ENCODE peak calls at places on chromosomes 11 and 22, in ten cellular contexts. One of them, this sample, is unnamed.
A peak's percentile ranks its signal among the peaks of the same experiment; 100 is the strongest.

GRCh38 chr11:66317322-66317765 is 500 bp upstream of the CD248 start:
- DNase-seq in stimulated activated effector memory CD8-positive, alpha-beta T cell treated with anti-CD3 and anti-CD28 coated beads, Interleukin-12 subunit alpha, Interleukin-12 subunit beta, amount 100 ng/mL, for 72 hours: peak; percentile 66
- DNase-seq in stimulated activated naive CD4-positive, alpha-beta T cell: peak; percentile 65
- DNase-seq in T-helper 9 cell: no peak
- DNase-seq in spleen: peak; percentile 87
- DNase-seq in foreskin fibroblast: peak; percentile 90
- DNase-seq in AG08396: peak; percentile 72
- DNase-seq in activated CD4-positive, alpha-beta T cell treated with anti-CD3 and anti-CD28 coated beads, Interleukin-2, amount 10 ng/mL, durations not matched to agents 7 days and 5 days: peak; percentile 44
- DNase-seq in NCI-H748 treated with DMSO at 0.1 percent for 48 hours: no peak
- DNase-seq in GM10248: no peak
- DNase-seq in this sample: no peak

GRCh38 chr11:128632151-128632791 is 44.9 kb upstream of the ETS1 start:
- DNase-seq in NCI-H748 treated with DMSO at 0.1 percent for 48 hours: peak; percentile 19
- DNase-seq in stimulated activated effector memory CD8-positive, alpha-beta T cell treated with anti-CD3 and anti-CD28 coated beads, Interleukin-12 subunit alpha, Interleukin-12 subunit beta, amount 100 ng/mL, for 72 hours: no peak
- DNase-seq in activated CD4-positive, alpha-beta T cell treated with anti-CD3 and anti-CD28 coated beads, Interleukin-2, amount 10 ng/mL, durations not matched to agents 7 days and 5 days: peak; percentile 67
- DNase-seq in foreskin fibroblast: peak; percentile 74
- DNase-seq in stimulated activated naive CD4-positive, alpha-beta T cell: peak; percentile 26
- DNase-seq in spleen: peak; percentile 72
- DNase-seq in T-helper 9 cell: no peak
- DNase-seq in GM10248: peak; percentile 63
- DNase-seq in AG08396: peak; percentile 60
- DNase-seq in this sample: peak; percentile 28

GRCh38 chr11:119805663-119806062 is 76.7 kb upstream of the NECTIN1 start:
- DNase-seq in stimulated activated naive CD4-positive, alpha-beta T cell: no peak
- DNase-seq in activated CD4-positive, alpha-beta T cell treated with anti-CD3 and anti-CD28 coated beads, Interleukin-2, amount 10 ng/mL, durations not matched to agents 7 days and 5 days: no peak
- DNase-seq in GM10248: no peak
- DNase-seq in NCI-H748 treated with DMSO at 0.1 percent for 48 hours: no peak
- DNase-seq in spleen: peak; percentile 55
- DNase-seq in foreskin fibroblast: no peak
- DNase-seq in AG08396: no peak
- DNase-seq in stimulated activated effector memory CD8-positive, alpha-beta T cell treated with anti-CD3 and anti-CD28 coated beads, Interleukin-12 subunit alpha, Interleukin-12 subunit beta, amount 100 ng/mL, for 72 hours: no peak
- DNase-seq in T-helper 9 cell: no peak
- DNase-seq in this sample: no peak

GRCh38 chr22:50146440-50147228 is 23.9 kb upstream of the PANX2 start:
- DNase-seq in activated CD4-positive, alpha-beta T cell treated with anti-CD3 and anti-CD28 coated beads, Interleukin-2, amount 10 ng/mL, durations not matched to agents 7 days and 5 days: no peak
- DNase-seq in foreskin fibroblast: peak; percentile 85
- DNase-seq in T-helper 9 cell: no peak
- DNase-seq in stimulated activated effector memory CD8-positive, alpha-beta T cell treated with anti-CD3 and anti-CD28 coated beads, Interleukin-12 subunit alpha, Interleukin-12 subunit beta, amount 100 ng/mL, for 72 hours: no peak
- DNase-seq in GM10248: peak; percentile 61
- DNase-seq in NCI-H748 treated with DMSO at 0.1 percent for 48 hours: no peak
- DNase-seq in stimulated activated naive CD4-positive, alpha-beta T cell: no peak
- DNase-seq in AG08396: peak; percentile 78
- DNase-seq in spleen: no peak
- DNase-seq in this sample: no peak

GRCh38 chr11:130861902-130862552 is 54.3 kb downstream of the SNX19 start:
- DNase-seq in NCI-H748 treated with DMSO at 0.1 percent for 48 hours: peak; percentile 73
- DNase-seq in AG08396: peak; percentile 82
- DNase-seq in stimulated activated naive CD4-positive, alpha-beta T cell: peak; percentile 81
- DNase-seq in GM10248: peak; percentile 82
- DNase-seq in stimulated activated effector memory CD8-positive, alpha-beta T cell treated with anti-CD3 and anti-CD28 coated beads, Interleukin-12 subunit alpha, Interleukin-12 subunit beta, amount 100 ng/mL, for 72 hours: peak; percentile 92
- DNase-seq in activated CD4-positive, alpha-beta T cell treated with anti-CD3 and anti-CD28 coated beads, Interleukin-2, amount 10 ng/mL, durations not matched to agents 7 days and 5 days: peak; percentile 92
- DNase-seq in foreskin fibroblast: peak; percentile 96
- DNase-seq in spleen: peak; percentile 97
- DNase-seq in T-helper 9 cell: peak; percentile 83
- DNase-seq in this sample: peak; percentile 73

GRCh38 chr11:30059172-30059815 is 42.5 kb upstream of the KCNA4 start:
- DNase-seq in stimulated activated effector memory CD8-positive, alpha-beta T cell treated with anti-CD3 and anti-CD28 coated beads, Interleukin-12 subunit alpha, Interleukin-12 subunit beta, amount 100 ng/mL, for 72 hours: no peak
- DNase-seq in foreskin fibroblast: no peak
- DNase-seq in stimulated activated naive CD4-positive, alpha-beta T cell: no peak
- DNase-seq in T-helper 9 cell: no peak
- DNase-seq in NCI-H748 treated with DMSO at 0.1 percent for 48 hours: no peak
- DNase-seq in GM10248: no peak
- DNase-seq in spleen: no peak
- DNase-seq in AG08396: no peak
- DNase-seq in activated CD4-positive, alpha-beta T cell treated with anti-CD3 and anti-CD28 coated beads, Interleukin-2, amount 10 ng/mL, durations not matched to agents 7 days and 5 days: no peak
- DNase-seq in this sample: no peak

GRCh38 chr11:119206512-119207299 is 567 bp downstream of the CBL start:
- DNase-seq in GM10248: peak; percentile 76
- DNase-seq in AG08396: peak; percentile 45
- DNase-seq in stimulated activated naive CD4-positive, alpha-beta T cell: peak; percentile 54
- DNase-seq in stimulated activated effector memory CD8-positive, alpha-beta T cell treated with anti-CD3 and anti-CD28 coated beads, Interleukin-12 subunit alpha, Interleukin-12 subunit beta, amount 100 ng/mL, for 72 hours: peak; percentile 84
- DNase-seq in spleen: peak; percentile 93
- DNase-seq in activated CD4-positive, alpha-beta T cell treated with anti-CD3 and anti-CD28 coated beads, Interleukin-2, amount 10 ng/mL, durations not matched to agents 7 days and 5 days: peak; percentile 60
- DNase-seq in NCI-H748 treated with DMSO at 0.1 percent for 48 hours: no peak
- DNase-seq in foreskin fibroblast: peak; percentile 52
- DNase-seq in T-helper 9 cell: peak; percentile 44
- DNase-seq in this sample: no peak

GRCh38 chr11:63937713-63938480 is 905 bp upstream of the NAA40 start:
- DNase-seq in GM10248: no peak
- DNase-seq in activated CD4-positive, alpha-beta T cell treated with anti-CD3 and anti-CD28 coated beads, Interleukin-2, amount 10 ng/mL, durations not matched to agents 7 days and 5 days: no peak
- DNase-seq in spleen: peak; percentile 84
- DNase-seq in stimulated activated effector memory CD8-positive, alpha-beta T cell treated with anti-CD3 and anti-CD28 coated beads, Interleukin-12 subunit alpha, Interleukin-12 subunit beta, amount 100 ng/mL, for 72 hours: no peak
- DNase-seq in foreskin fibroblast: no peak
- DNase-seq in T-helper 9 cell: no peak
- DNase-seq in stimulated activated naive CD4-positive, alpha-beta T cell: peak; percentile 12
- DNase-seq in NCI-H748 treated with DMSO at 0.1 percent for 48 hours: peak; percentile 27
- DNase-seq in AG08396: no peak
- DNase-seq in this sample: no peak

GRCh38 chr22:17921871-17922821 is 102.2 kb downstream of the MICAL3 start:
- DNase-seq in T-helper 9 cell: no peak
- DNase-seq in NCI-H748 treated with DMSO at 0.1 percent for 48 hours: no peak
- DNase-seq in spleen: no peak
- DNase-seq in activated CD4-positive, alpha-beta T cell treated with anti-CD3 and anti-CD28 coated beads, Interleukin-2, amount 10 ng/mL, durations not matched to agents 7 days and 5 days: no peak
- DNase-seq in stimulated activated effector memory CD8-positive, alpha-beta T cell treated with anti-CD3 and anti-CD28 coated beads, Interleukin-12 subunit alpha, Interleukin-12 subunit beta, amount 100 ng/mL, for 72 hours: no peak
- DNase-seq in AG08396: no peak
- DNase-seq in GM10248: no peak
- DNase-seq in foreskin fibroblast: no peak
- DNase-seq in stimulated activated naive CD4-positive, alpha-beta T cell: no peak
- DNase-seq in this sample: no peak

GRCh38 chr11:26072612-26073011 is 259.3 kb upstream of the ANO3 start:
- DNase-seq in activated CD4-positive, alpha-beta T cell treated with anti-CD3 and anti-CD28 coated beads, Interleukin-2, amount 10 ng/mL, durations not matched to agents 7 days and 5 days: no peak
- DNase-seq in T-helper 9 cell: no peak
- DNase-seq in spleen: no peak
- DNase-seq in foreskin fibroblast: no peak
- DNase-seq in NCI-H748 treated with DMSO at 0.1 percent for 48 hours: no peak
- DNase-seq in stimulated activated naive CD4-positive, alpha-beta T cell: no peak
- DNase-seq in AG08396: no peak
- DNase-seq in GM10248: no peak
- DNase-seq in stimulated activated effector memory CD8-positive, alpha-beta T cell treated with anti-CD3 and anti-CD28 coated beads, Interleukin-12 subunit alpha, Interleukin-12 subunit beta, amount 100 ng/mL, for 72 hours: no peak
- DNase-seq in this sample: no peak

GRCh38 chr11:34433899-34434298 is 4.8 kb upstream of the CAT start:
- DNase-seq in stimulated activated effector memory CD8-positive, alpha-beta T cell treated with anti-CD3 and anti-CD28 coated beads, Interleukin-12 subunit alpha, Interleukin-12 subunit beta, amount 100 ng/mL, for 72 hours: no peak
- DNase-seq in GM10248: no peak
- DNase-seq in spleen: no peak
- DNase-seq in AG08396: no peak
- DNase-seq in NCI-H748 treated with DMSO at 0.1 percent for 48 hours: no peak
- DNase-seq in T-helper 9 cell: no peak
- DNase-seq in stimulated activated naive CD4-positive, alpha-beta T cell: no peak
- DNase-seq in activated CD4-positive, alpha-beta T cell treated with anti-CD3 and anti-CD28 coated beads, Interleukin-2, amount 10 ng/mL, durations not matched to agents 7 days and 5 days: no peak
- DNase-seq in foreskin fibroblast: no peak
- DNase-seq in this sample: no peak

GRCh38 chr11:129881570-129882170 is 13.7 kb downstream of the NFRKB start:
- DNase-seq in T-helper 9 cell: peak; percentile 15
- DNase-seq in spleen: no peak
- DNase-seq in activated CD4-positive, alpha-beta T cell treated with anti-CD3 and anti-CD28 coated beads, Interleukin-2, amount 10 ng/mL, durations not matched to agents 7 days and 5 days: peak; percentile 59
- DNase-seq in GM10248: peak; percentile 31
- DNase-seq in AG08396: peak; percentile 69
- DNase-seq in NCI-H748 treated with DMSO at 0.1 percent for 48 hours: no peak
- DNase-seq in foreskin fibroblast: peak; percentile 68
- DNase-seq in stimulated activated effector memory CD8-positive, alpha-beta T cell treated with anti-CD3 and anti-CD28 coated beads, Interleukin-12 subunit alpha, Interleukin-12 subunit beta, amount 100 ng/mL, for 72 hours: peak; percentile 52
- DNase-seq in stimulated activated naive CD4-positive, alpha-beta T cell: peak; percentile 15
- DNase-seq in this sample: no peak

GRCh38 chr11:95994340-95994728 is 70.4 kb upstream of the MTMR2 start:
- DNase-seq in stimulated activated effector memory CD8-positive, alpha-beta T cell treated with anti-CD3 and anti-CD28 coated beads, Interleukin-12 subunit alpha, Interleukin-12 subunit beta, amount 100 ng/mL, for 72 hours: no peak
- DNase-seq in GM10248: no peak
- DNase-seq in T-helper 9 cell: no peak
- DNase-seq in foreskin fibroblast: no peak
- DNase-seq in AG08396: no peak
- DNase-seq in activated CD4-positive, alpha-beta T cell treated with anti-CD3 and anti-CD28 coated beads, Interleukin-2, amount 10 ng/mL, durations not matched to agents 7 days and 5 days: no peak
- DNase-seq in stimulated activated naive CD4-positive, alpha-beta T cell: no peak
- DNase-seq in NCI-H748 treated with DMSO at 0.1 percent for 48 hours: no peak
- DNase-seq in spleen: no peak
- DNase-seq in this sample: no peak

GRCh38 chr22:22810018-22810427 is 77.6 kb upstream of the IGLL5 start:
- DNase-seq in GM10248: peak; percentile 53
- DNase-seq in foreskin fibroblast: peak; percentile 68
- DNase-seq in stimulated activated effector memory CD8-positive, alpha-beta T cell treated with anti-CD3 and anti-CD28 coated beads, Interleukin-12 subunit alpha, Interleukin-12 subunit beta, amount 100 ng/mL, for 72 hours: peak; percentile 71
- DNase-seq in activated CD4-positive, alpha-beta T cell treated with anti-CD3 and anti-CD28 coated beads, Interleukin-2, amount 10 ng/mL, durations not matched to agents 7 days and 5 days: no peak
- DNase-seq in AG08396: peak; percentile 39
- DNase-seq in NCI-H748 treated with DMSO at 0.1 percent for 48 hours: no peak
- DNase-seq in spleen: peak; percentile 93
- DNase-seq in stimulated activated naive CD4-positive, alpha-beta T cell: peak; percentile 72
- DNase-seq in T-helper 9 cell: peak; percentile 80
- DNase-seq in this sample: no peak

GRCh38 chr11:88297320-88298263 is 39.9 kb downstream of the CTSC start:
- DNase-seq in T-helper 9 cell: no peak
- DNase-seq in foreskin fibroblast: no peak
- DNase-seq in GM10248: no peak
- DNase-seq in activated CD4-positive, alpha-beta T cell treated with anti-CD3 and anti-CD28 coated beads, Interleukin-2, amount 10 ng/mL, durations not matched to agents 7 days and 5 days: no peak
- DNase-seq in stimulated activated naive CD4-positive, alpha-beta T cell: no peak
- DNase-seq in stimulated activated effector memory CD8-positive, alpha-beta T cell treated with anti-CD3 and anti-CD28 coated beads, Interleukin-12 subunit alpha, Interleukin-12 subunit beta, amount 100 ng/mL, for 72 hours: no peak
- DNase-seq in AG08396: no peak
- DNase-seq in NCI-H748 treated with DMSO at 0.1 percent for 48 hours: peak; percentile 1
- DNase-seq in spleen: no peak
- DNase-seq in this sample: no peak

GRCh38 chr22:30596886-30597285 is 5.2 kb upstream of the PES1 start:
- DNase-seq in spleen: no peak
- DNase-seq in NCI-H748 treated with DMSO at 0.1 percent for 48 hours: no peak
- DNase-seq in stimulated activated naive CD4-positive, alpha-beta T cell: no peak
- DNase-seq in activated CD4-positive, alpha-beta T cell treated with anti-CD3 and anti-CD28 coated beads, Interleukin-2, amount 10 ng/mL, durations not matched to agents 7 days and 5 days: no peak
- DNase-seq in T-helper 9 cell: no peak
- DNase-seq in GM10248: no peak
- DNase-seq in stimulated activated effector memory CD8-positive, alpha-beta T cell treated with anti-CD3 and anti-CD28 coated beads, Interleukin-12 subunit alpha, Interleukin-12 subunit beta, amount 100 ng/mL, for 72 hours: no peak
- DNase-seq in foreskin fibroblast: no peak
- DNase-seq in AG08396: no peak
- DNase-seq in this sample: no peak

GRCh38 chr11:91742155-91742554 is 482.5 kb upstream of the FAT3 start:
- DNase-seq in stimulated activated effector memory CD8-positive, alpha-beta T cell treated with anti-CD3 and anti-CD28 coated beads, Interleukin-12 subunit alpha, Interleukin-12 subunit beta, amount 100 ng/mL, for 72 hours: no peak
- DNase-seq in foreskin fibroblast: no peak
- DNase-seq in GM10248: no peak
- DNase-seq in stimulated activated naive CD4-positive, alpha-beta T cell: no peak
- DNase-seq in spleen: no peak
- DNase-seq in T-helper 9 cell: no peak
- DNase-seq in NCI-H748 treated with DMSO at 0.1 percent for 48 hours: no peak
- DNase-seq in AG08396: no peak
- DNase-seq in activated CD4-positive, alpha-beta T cell treated with anti-CD3 and anti-CD28 coated beads, Interleukin-2, amount 10 ng/mL, durations not matched to agents 7 days and 5 days: no peak
- DNase-seq in this sample: no peak

GRCh38 chr22:19060356-19061009 is 61.7 kb downstream of the DGCR2 start:
- DNase-seq in foreskin fibroblast: peak; percentile 32
- DNase-seq in stimulated activated naive CD4-positive, alpha-beta T cell: no peak
- DNase-seq in AG08396: no peak
- DNase-seq in NCI-H748 treated with DMSO at 0.1 percent for 48 hours: no peak
- DNase-seq in T-helper 9 cell: no peak
- DNase-seq in stimulated activated effector memory CD8-positive, alpha-beta T cell treated with anti-CD3 and anti-CD28 coated beads, Interleukin-12 subunit alpha, Interleukin-12 subunit beta, amount 100 ng/mL, for 72 hours: no peak
- DNase-seq in spleen: peak; percentile 28
- DNase-seq in activated CD4-positive, alpha-beta T cell treated with anti-CD3 and anti-CD28 coated beads, Interleukin-2, amount 10 ng/mL, durations not matched to agents 7 days and 5 days: no peak
- DNase-seq in GM10248: no peak
- DNase-seq in this sample: no peak

GRCh38 chr11:65918211-65919150 is at the start of gene C11orf68:
- DNase-seq in foreskin fibroblast: no peak
- DNase-seq in stimulated activated naive CD4-positive, alpha-beta T cell: no peak
- DNase-seq in AG08396: no peak
- DNase-seq in GM10248: no peak
- DNase-seq in activated CD4-positive, alpha-beta T cell treated with anti-CD3 and anti-CD28 coated beads, Interleukin-2, amount 10 ng/mL, durations not matched to agents 7 days and 5 days: no peak
- DNase-seq in stimulated activated effector memory CD8-positive, alpha-beta T cell treated with anti-CD3 and anti-CD28 coated beads, Interleukin-12 subunit alpha, Interleukin-12 subunit beta, amount 100 ng/mL, for 72 hours: no peak
- DNase-seq in T-helper 9 cell: no peak
- DNase-seq in NCI-H748 treated with DMSO at 0.1 percent for 48 hours: no peak
- DNase-seq in spleen: no peak
- DNase-seq in this sample: no peak

This sample was measured in amniotic stem cell.